ENCODE peak calls at places on chromosomes 12 and 14, in ten cellular contexts. J is stimulated activated CD4-positive, alpha-beta T cell treated with anti-CD3 and anti-CD28 coated beads, Interleukin-2, amount 100 ng/mL, for 4 hours; N is progenitor cell of endocrine pancreas; O is type B pancreatic cell; E is astrocyte of the cerebellum; T is pancreas; W is IMR-90; K is cardiac septum; Y is fibroblast of lung; I is NAMALWA. C is an unnamed sample.

GRCh38 chr14:59176764-59177163 is 11.7 kb upstream of the DAAM1 start:
- DNase-seq in I (no peak), Y (no peak), N (no peak), T (no peak), J (no peak), K (no peak), O (no peak), E (no peak), W (no peak), C (no peak)

GRCh38 chr12:86772688-86773087 is 516.5 kb upstream of the MGAT4C start:
- DNase-seq in I (no peak), N (no peak), O (no peak), E (peak; percentile 47), Y (peak; percentile 61), T (no peak), W (peak; percentile 43), K (no peak), J (no peak), C (no peak)

GRCh38 chr14:67497216-67497615 is 8.7 kb upstream of the TMEM229B start:
- DNase-seq in W (no peak), Y (no peak), J (no peak), T (no peak), O (no peak), E (no peak), K (no peak), I (no peak), N (no peak), C (no peak)

GRCh38 chr14:102180248-102180998 is 40.7 kb downstream of the WDR20 start:
- DNase-seq in T (no peak), O (no peak), W (no peak), Y (no peak), K (no peak), J (no peak), I (peak; percentile 40), N (no peak), E (no peak), C (no peak)

GRCh38 chr12:120940799-120941198 is 36.6 kb upstream of the SPPL3 start:
- DNase-seq in W (peak; percentile 11), O (no peak), E (no peak), T (no peak), I (no peak), N (no peak), J (no peak), K (no peak), Y (peak; percentile 33), C (no peak)

GRCh38 chr12:55057466-55057865 is 37.7 kb downstream of the NEUROD4 start:
- DNase-seq in J (no peak), Y (no peak), E (no peak), O (no peak), T (no peak), W (no peak), I (no peak), N (no peak), K (no peak), C (no peak)

GRCh38 chr12:47822386-47822785 is 2.7 kb upstream of the HDAC7 start:
- DNase-seq in N (no peak), O (no peak), E (no peak), J (no peak), I (no peak), W (no peak), T (no peak), K (no peak), Y (no peak), C (no peak)

GRCh38 chr14:32252030-32252670 is 49.1 kb upstream of the RNU6-8 start:
- DNase-seq in T (no peak), K (no peak), N (peak; percentile 15), I (peak; percentile 64), J (peak; percentile 30), E (peak; percentile 79), W (peak; percentile 75), Y (peak; percentile 69), O (no peak), C (no peak)

GRCh38 chr12:119804011-119804641 is 73.0 kb downstream of the CIT start:
- DNase-seq in J (no peak), W (peak; percentile 78), Y (peak; percentile 75), T (peak; percentile 74), I (peak; percentile 38), K (no peak), O (peak; percentile 77), E (peak; percentile 34), N (peak; percentile 58), C (no peak)

GRCh38 chr14:73339846-73340565 is 102.7 kb downstream of the PAPLN start:
- DNase-seq in K (no peak), J (no peak), W (no peak), T (no peak), I (no peak), Y (no peak), N (no peak), O (no peak), E (no peak), C (no peak)

GRCh38 chr14:94058128-94058673 is 22.8 kb downstream of the DDX24 start:
- DNase-seq in J (no peak), O (no peak), I (no peak), Y (peak; percentile 29), N (no peak), T (no peak), W (no peak), K (no peak), E (no peak), C (no peak)

GRCh38 chr12:63103489-63104131 is 47.4 kb downstream of the AVPR1A start:
- DNase-seq in J (no peak), K (no peak), I (peak; percentile 61), E (no peak), T (no peak), Y (peak; percentile 7), N (no peak), O (no peak), W (peak; percentile 23), C (no peak)

GRCh38 chr12:121224591-121224990 is 14.7 kb downstream of the P2RX4 start:
- DNase-seq in O (no peak), K (no peak), W (no peak), N (no peak), J (no peak), I (no peak), Y (no peak), E (no peak), T (peak; percentile 9), C (no peak)

GRCh38 chr14:71529855-71530254 is 402.4 kb upstream of the RGS6 start:
- DNase-seq in I (no peak), J (no peak), Y (peak; percentile 82), K (peak; percentile 79), W (no peak), N (no peak), O (no peak), E (peak; percentile 81), T (no peak), C (no peak)

C was measured in mesenteric fat pad.